ENCODE peak calls at places on chromosomes 7 and 10, in five cellular contexts. One of them, this sample, is unnamed.
A peak's percentile ranks its signal among the peaks of the same experiment; 100 is the strongest.

GRCh38 chr10:7260412-7260900 is 150.4 kb downstream of the SFMBT2 start:
- DNase-seq in activated B cell treated with CpG ODN at 0.5 μM for 24 hours: no peak
- DNase-seq in T follicular helper cell: no peak
- DNase-seq in CD8-positive, alpha-beta T cell: no peak
- DNase-seq in left lung: no peak
- DNase-seq in this sample: no peak

GRCh38 chr7:5671053-5671452 is 110.4 kb downstream of the RNF216 start:
- DNase-seq in left lung: no peak
- DNase-seq in T follicular helper cell: no peak
- DNase-seq in CD8-positive, alpha-beta T cell: no peak
- DNase-seq in activated B cell treated with CpG ODN at 0.5 μM for 24 hours: no peak
- DNase-seq in this sample: no peak

GRCh38 chr10:91513598-91513997 is 103.5 kb downstream of the HECTD2 start:
- DNase-seq in left lung: no peak
- DNase-seq in activated B cell treated with CpG ODN at 0.5 μM for 24 hours: no peak
- DNase-seq in CD8-positive, alpha-beta T cell: no peak
- DNase-seq in T follicular helper cell: no peak
- DNase-seq in this sample: no peak

GRCh38 chr10:12165036-12165435 is 30.7 kb downstream of the NUDT5 start:
- DNase-seq in CD8-positive, alpha-beta T cell: no peak
- DNase-seq in T follicular helper cell: no peak
- DNase-seq in activated B cell treated with CpG ODN at 0.5 μM for 24 hours: no peak
- DNase-seq in left lung: no peak
- DNase-seq in this sample: no peak

GRCh38 chr10:33139191-33139646 is 181.2 kb upstream of the ITGB1 start:
- DNase-seq in left lung: no peak
- DNase-seq in T follicular helper cell: peak; percentile 74
- DNase-seq in activated B cell treated with CpG ODN at 0.5 μM for 24 hours: no peak
- DNase-seq in CD8-positive, alpha-beta T cell: peak; percentile 67
- DNase-seq in this sample: peak; percentile 4

GRCh38 chr10:100970076-100970913 is 991 bp downstream of the SEMA4G start:
- DNase-seq in activated B cell treated with CpG ODN at 0.5 μM for 24 hours: no peak
- DNase-seq in CD8-positive, alpha-beta T cell: no peak
- DNase-seq in left lung: no peak
- DNase-seq in T follicular helper cell: peak; percentile 21
- DNase-seq in this sample: no peak

GRCh38 chr10:30820282-30820991 is 190.9 kb upstream of the LYZL2 start:
- DNase-seq in left lung: no peak
- DNase-seq in CD8-positive, alpha-beta T cell: no peak
- DNase-seq in activated B cell treated with CpG ODN at 0.5 μM for 24 hours: no peak
- DNase-seq in T follicular helper cell: no peak
- DNase-seq in this sample: no peak

GRCh38 chr10:110357252-110357780 is 52.6 kb upstream of the SMNDC1 start:
- DNase-seq in activated B cell treated with CpG ODN at 0.5 μM for 24 hours: peak; percentile 38
- DNase-seq in CD8-positive, alpha-beta T cell: no peak
- DNase-seq in left lung: no peak
- DNase-seq in T follicular helper cell: peak; percentile 49
- DNase-seq in this sample: no peak

GRCh38 chr7:95579318-95579717 is 17.0 kb downstream of the PDK4 start:
- DNase-seq in left lung: peak; percentile 43
- DNase-seq in activated B cell treated with CpG ODN at 0.5 μM for 24 hours: no peak
- DNase-seq in T follicular helper cell: no peak
- DNase-seq in CD8-positive, alpha-beta T cell: no peak
- DNase-seq in this sample: no peak

GRCh38 chr10:61981460-61981859 is 80.0 kb downstream of the ARID5B start:
- DNase-seq in CD8-positive, alpha-beta T cell: no peak
- DNase-seq in activated B cell treated with CpG ODN at 0.5 μM for 24 hours: no peak
- DNase-seq in left lung: no peak
- DNase-seq in T follicular helper cell: no peak
- DNase-seq in this sample: no peak

GRCh38 chr10:35058134-35058533 is 32.0 kb downstream of the CUL2 start:
- DNase-seq in left lung: no peak
- DNase-seq in CD8-positive, alpha-beta T cell: no peak
- DNase-seq in activated B cell treated with CpG ODN at 0.5 μM for 24 hours: no peak
- DNase-seq in T follicular helper cell: no peak
- DNase-seq in this sample: no peak

GRCh38 chr7:23863209-23863798 is 153.3 kb downstream of the STK31 start:
- DNase-seq in T follicular helper cell: no peak
- DNase-seq in left lung: no peak
- DNase-seq in activated B cell treated with CpG ODN at 0.5 μM for 24 hours: no peak
- DNase-seq in CD8-positive, alpha-beta T cell: no peak
- DNase-seq in this sample: no peak

GRCh38 chr7:117021960-117022359 is 68.7 kb downstream of the ST7 start:
- DNase-seq in activated B cell treated with CpG ODN at 0.5 μM for 24 hours: no peak
- DNase-seq in left lung: no peak
- DNase-seq in CD8-positive, alpha-beta T cell: no peak
- DNase-seq in T follicular helper cell: no peak
- DNase-seq in this sample: no peak

GRCh38 chr10:83142074-83142563 is 997.2 kb upstream of the GHITM start:
- DNase-seq in left lung: no peak
- DNase-seq in CD8-positive, alpha-beta T cell: no peak
- DNase-seq in T follicular helper cell: no peak
- DNase-seq in activated B cell treated with CpG ODN at 0.5 μM for 24 hours: no peak
- DNase-seq in this sample: no peak

GRCh38 chr7:90933984-90934383 is 330.2 kb upstream of the FZD1 start:
- DNase-seq in CD8-positive, alpha-beta T cell: no peak
- DNase-seq in T follicular helper cell: no peak
- DNase-seq in activated B cell treated with CpG ODN at 0.5 μM for 24 hours: no peak
- DNase-seq in left lung: no peak
- DNase-seq in this sample: no peak

GRCh38 chr10:68489919-68490318 is 18.1 kb upstream of the DNA2 start:
- DNase-seq in left lung: no peak
- DNase-seq in T follicular helper cell: no peak
- DNase-seq in CD8-positive, alpha-beta T cell: no peak
- DNase-seq in activated B cell treated with CpG ODN at 0.5 μM for 24 hours: no peak
- DNase-seq in this sample: no peak

GRCh38 chr10:131737543-131738395 is 163.0 kb upstream of the PPP2R2D start:
- DNase-seq in left lung: peak; percentile 50
- DNase-seq in T follicular helper cell: no peak
- DNase-seq in activated B cell treated with CpG ODN at 0.5 μM for 24 hours: peak; percentile 12
- DNase-seq in CD8-positive, alpha-beta T cell: no peak
- DNase-seq in this sample: peak; percentile 42

GRCh38 chr7:95863623-95864022 is 91.3 kb downstream of the DYNC1I1 start:
- DNase-seq in activated B cell treated with CpG ODN at 0.5 μM for 24 hours: no peak
- DNase-seq in left lung: no peak
- DNase-seq in CD8-positive, alpha-beta T cell: no peak
- DNase-seq in T follicular helper cell: no peak
- DNase-seq in this sample: no peak

GRCh38 chr10:4947635-4948596 is 15.3 kb upstream of the AKR1C1 start:
- DNase-seq in left lung: no peak
- DNase-seq in CD8-positive, alpha-beta T cell: no peak
- DNase-seq in T follicular helper cell: no peak
- DNase-seq in activated B cell treated with CpG ODN at 0.5 μM for 24 hours: no peak
- DNase-seq in this sample: peak; percentile 66

GRCh38 chr7:82507365-82507975 is 63.9 kb upstream of the CACNA2D1 start:
- DNase-seq in activated B cell treated with CpG ODN at 0.5 μM for 24 hours: no peak
- DNase-seq in left lung: peak; percentile 37
- DNase-seq in T follicular helper cell: no peak
- DNase-seq in CD8-positive, alpha-beta T cell: no peak
- DNase-seq in this sample: no peak